ENCODE peak calls at places on chromosomes 11 and 22, in four cellular contexts. E, A, I and T are unnamed samples.
A peak's percentile ranks its signal among the peaks of the same experiment; 100 is the strongest.

GRCh38 chr11:132866783-132867545 is 665.3 kb downstream of the OPCML start:
- DNase-seq in E (no peak), A (no peak), I (no peak), T (no peak)

GRCh38 chr11:121106812-121107211 is 5.8 kb downstream of the TECTA start:
- DNase-seq in I (no peak), E (no peak), A (no peak), T (no peak)

GRCh38 chr11:18706330-18707243 is 8.0 kb downstream of the TMEM86A start:
- DNase-seq in I (no peak), A (no peak), E (no peak), T (peak; percentile 56)

GRCh38 chr11:35148163-35148562 is 9.2 kb downstream of the CD44 start:
- DNase-seq in A (no peak), I (no peak), E (no peak), T (peak; percentile 73)

GRCh38 chr11:94793002-94793401 is 24.8 kb downstream of the AMOTL1 start:
- DNase-seq in A (no peak), I (no peak), E (no peak), T (no peak)

GRCh38 chr22:34798605-34799004 is 267.4 kb upstream of the ISX start:
- DNase-seq in E (no peak), A (no peak), I (no peak), T (no peak)

GRCh38 chr22:24695958-24696511 is 78.5 kb downstream of the PIWIL3 start:
- DNase-seq in A (no peak), E (peak; percentile 8), I (no peak), T (no peak)

GRCh38 chr11:8019671-8020597 is 32.8 kb downstream of the EIF3F start:
- DNase-seq in E (no peak), A (no peak), I (no peak), T (peak; percentile 49)

GRCh38 chr11:13384837-13385417 is 78.1 kb downstream of the BTBD10 start:
- DNase-seq in I (no peak), E (peak; percentile 41), A (peak; percentile 32), T (peak; percentile 8)

GRCh38 chr11:46641639-46642038 is 24.3 kb downstream of the ATG13 start:
- DNase-seq in A (no peak), I (no peak), E (no peak), T (no peak)

GRCh38 chr22:36086170-36086490 is 57.5 kb upstream of the RBFOX2 start:
- DNase-seq in I (no peak), E (no peak), A (peak; percentile 32), T (no peak)

GRCh38 chr22:20567371-20567847 is 60.0 kb downstream of the MED15 start:
- DNase-seq in I (no peak), A (peak; percentile 69), E (no peak), T (no peak)

GRCh38 chr11:74055938-74056337 is 47.1 kb upstream of the UCP3 start:
- DNase-seq in A (no peak), E (peak; percentile 38), I (no peak), T (no peak)